ENCODE peak calls at places on chromosomes 3 and 15, in nine cellular contexts. X, S, B, I, J, W, K, A and P are unnamed samples.

GRCh38 chr15:69126054-69126469 is 34.4 kb upstream of the GLCE start:
- DNase-seq in X (no peak), S (no peak), B (no peak), I (no peak), J (peak), W (no peak), K (no peak), A (peak), P (no peak)

GRCh38 chr3:149449799-149450198 is 24.7 kb upstream of the TM4SF4 start:
- DNase-seq in X (no peak), S (no peak), B (no peak), I (no peak), J (no peak), W (no peak), K (no peak), A (no peak), P (peak)

GRCh38 chr3:14358426-14359211 is 43.8 kb upstream of the SLC6A6 start:
- DNase-seq in X (peak), S (no peak), B (peak), I (no peak), J (peak), W (peak), K (no peak), A (peak), P (peak)

GRCh38 chr15:84910928-84911623 is 26.6 kb downstream of the SLC28A1 start:
- DNase-seq in X (no peak), S (no peak), B (no peak), I (no peak), J (no peak), W (peak), K (no peak), A (no peak), P (no peak)

GRCh38 chr15:62465173-62465572 is 300.1 kb upstream of the C2CD4B start:
- DNase-seq in X (no peak), S (no peak), B (no peak), I (no peak), J (no peak), W (no peak), K (no peak), A (no peak), P (no peak)

GRCh38 chr3:150830094-150830681 is 67.2 kb upstream of the SIAH2 start:
- DNase-seq in X (no peak), S (no peak), B (no peak), I (peak), J (no peak), W (no peak), K (no peak), A (no peak), P (no peak)

GRCh38 chr3:189233225-189233858 is 61.6 kb downstream of the TPRG1 start:
- DNase-seq in X (peak), S (no peak), B (peak), I (peak), J (peak), W (peak), K (peak), A (peak), P (peak)

GRCh38 chr3:187456268-187456667 is 88.1 kb downstream of the RTP4 start:
- DNase-seq in X (peak), S (peak), B (no peak), I (no peak), J (no peak), W (peak), K (no peak), A (no peak), P (no peak)

DNA sequence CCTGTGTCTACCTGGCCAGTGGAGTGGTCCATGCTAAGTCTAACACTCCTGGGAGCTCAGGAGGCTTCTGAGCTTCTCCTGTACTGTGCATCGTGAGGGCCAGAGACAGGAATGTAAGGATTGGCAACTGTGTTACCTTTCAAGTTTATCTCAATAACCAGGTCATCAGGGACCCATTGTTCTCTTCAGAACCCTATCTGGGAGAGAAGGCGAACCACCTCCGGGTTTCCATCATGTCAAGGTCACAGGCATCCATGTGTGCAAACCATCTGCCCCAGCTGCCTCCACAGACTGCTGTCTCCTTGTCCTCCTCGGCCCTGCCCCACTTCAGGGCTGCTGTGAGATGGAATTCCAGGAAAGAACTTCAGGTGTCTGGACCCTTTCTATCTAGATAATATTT is 5.9 kb downstream of the ANKRD63 start:
- DNase-seq in X (no peak), S (no peak), B (no peak), I (no peak), J (no peak), W (no peak), K (no peak), A (no peak), P (no peak)
- H3K27ac ChIP-seq in X (no peak), S (no peak), B (no peak), I (no peak), J (no peak), W (no peak), K (no peak), A (no peak), P (no peak)

GRCh38 chr3:167396075-167396474 is 16.0 kb upstream of the ZBBX start:
- DNase-seq in X (no peak), S (no peak), B (no peak), I (no peak), J (no peak), W (no peak), K (no peak), A (no peak), P (no peak)
- H3K27ac ChIP-seq in X (no peak), S (no peak), B (no peak), I (no peak), J (no peak), W (no peak), K (no peak), A (no peak), P (no peak)

GRCh38 chr3:47669026-47669749 is 90.5 kb upstream of the CSPG5 start:
- DNase-seq in X (no peak), S (no peak), B (no peak), I (no peak), J (no peak), W (no peak), K (no peak), A (no peak), P (no peak)

GRCh38 chr3:47663630-47664240 is 85.1 kb upstream of the CSPG5 start:
- DNase-seq in X (no peak), S (no peak), B (no peak), I (no peak), J (no peak), W (no peak), K (no peak), A (no peak), P (peak)

GRCh38 chr3:47661121-47661752 is 82.6 kb upstream of the CSPG5 start:
- DNase-seq in X (no peak), S (no peak), B (no peak), I (no peak), J (no peak), W (peak), K (peak), A (peak), P (no peak)

GRCh38 chr3:47664519-47664918 is 85.9 kb upstream of the CSPG5 start:
- DNase-seq in X (no peak), S (no peak), B (no peak), I (peak), J (no peak), W (no peak), K (no peak), A (no peak), P (no peak)

GRCh38 chr3:47666118-47666517 is 87.5 kb upstream of the CSPG5 start:
- DNase-seq in X (no peak), S (no peak), B (no peak), I (no peak), J (no peak), W (no peak), K (no peak), A (no peak), P (no peak)
- H3K27ac ChIP-seq in X (no peak), S (no peak), B (no peak), I (no peak), J (no peak), W (no peak), K (no peak), A (no peak), P (no peak)

GRCh38 chr3:161419555-161420333 is 48.4 kb upstream of the SPTSSB start:
- DNase-seq in X (no peak), S (no peak), B (no peak), I (no peak), J (no peak), W (no peak), K (no peak), A (no peak), P (no peak)

GRCh38 chr3:161420746-161421145 is 49.4 kb upstream of the SPTSSB start:
- DNase-seq in X (no peak), S (no peak), B (no peak), I (no peak), J (no peak), W (no peak), K (peak), A (no peak), P (no peak)

GRCh38 chr3:161423911-161424522 is 52.7 kb upstream of the SPTSSB start:
- DNase-seq in X (no peak), S (no peak), B (no peak), I (peak), J (no peak), W (no peak), K (peak), A (no peak), P (no peak)

GRCh38 chr3:161422171-161422693 is 50.9 kb upstream of the SPTSSB start:
- DNase-seq in X (no peak), S (no peak), B (no peak), I (no peak), J (no peak), W (no peak), K (no peak), A (no peak), P (no peak)
- H3K27ac ChIP-seq in X (no peak), S (no peak), B (no peak), I (no peak), J (no peak), W (no peak), K (no peak), A (no peak), P (no peak)

DNA sequence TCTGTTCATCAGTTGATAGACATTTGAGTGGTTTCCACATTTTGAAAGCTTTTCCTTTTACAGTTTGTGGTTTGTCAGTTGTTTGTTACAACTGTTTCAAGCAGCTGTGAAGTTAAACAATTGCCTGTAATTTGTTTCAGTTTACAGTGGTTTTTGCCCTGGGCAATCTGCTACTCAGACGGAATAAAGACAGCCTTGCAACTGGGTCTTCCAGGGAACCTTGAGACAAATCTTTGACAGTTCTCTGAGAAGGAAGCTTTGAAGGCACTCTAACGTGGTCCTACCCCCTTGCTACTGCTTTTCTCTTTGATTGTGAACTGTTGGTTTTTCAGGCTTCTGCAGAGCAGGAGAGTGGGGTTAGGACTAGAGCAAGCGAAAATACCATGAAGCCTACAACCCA is 28.0 kb downstream of the LRRC28 start:
- DNase-seq in X (no peak), S (no peak), B (no peak), I (no peak), J (no peak), W (no peak), K (no peak), A (no peak), P (no peak)
- H3K27ac ChIP-seq in X (no peak), S (no peak), B (no peak), I (no peak), J (no peak), W (no peak), K (no peak), A (no peak), P (no peak)

GRCh38 chr3:112437146-112438022 is 61.9 kb downstream of the BTLA start:
- DNase-seq in X (no peak), S (peak), B (no peak), I (peak), J (no peak), W (no peak), K (peak), A (peak), P (no peak)
- H3K27ac ChIP-seq in X (no peak), S (no peak), B (no peak), I (no peak), J (no peak), W (no peak), K (no peak), A (no peak), P (no peak)

DNA sequence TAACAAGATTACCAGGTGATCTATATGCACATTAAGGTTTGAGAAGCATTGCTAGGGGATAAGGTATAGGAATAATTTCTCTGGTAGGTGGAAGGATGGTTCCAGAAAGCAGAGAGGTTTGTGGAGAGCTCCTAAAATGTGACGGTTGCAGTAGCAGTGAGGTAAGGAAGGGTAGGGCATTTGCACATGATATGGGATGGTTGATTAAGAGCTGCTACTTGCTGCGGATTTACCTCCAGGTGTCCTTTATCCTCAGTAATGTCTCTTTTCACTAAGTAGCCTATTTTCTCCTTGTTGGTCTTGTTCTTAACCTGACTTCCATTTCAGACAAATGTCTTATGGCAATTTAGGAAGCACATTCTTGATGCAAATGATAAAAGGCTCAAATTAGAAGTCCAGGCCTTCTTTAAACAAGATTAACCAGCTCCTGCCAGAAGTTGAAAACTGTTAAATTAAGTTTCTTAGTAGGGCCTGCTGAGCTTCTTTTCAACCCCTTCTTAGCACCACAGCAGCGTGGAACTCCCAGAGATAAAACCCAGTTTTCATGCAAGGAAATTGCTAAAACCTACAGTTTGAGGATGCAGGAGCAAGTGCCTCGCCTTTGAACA is 231.1 kb upstream of the GADL1 start:
- DNase-seq in X (no peak), S (no peak), B (no peak), I (no peak), J (no peak), W (no peak), K (no peak), A (no peak), P (no peak)
- H3K27ac ChIP-seq in X (no peak), S (no peak), B (no peak), I (no peak), J (no peak), W (no peak), K (no peak), A (no peak), P (no peak)

GRCh38 chr3:49813497-49814174 is at the start of gene UBA7:
- DNase-seq in X (peak), S (peak), B (peak), I (no peak), J (peak), W (peak), K (peak), A (no peak), P (peak)
- H3K27ac ChIP-seq in X (peak), S (peak), B (peak), I (no peak), J (peak), W (peak), K (peak), A (peak), P (peak)